ENCODE peak calls at places on chromosomes 3 and 15, in ten cellular contexts. W, L, Y, T, A, O, I, J, R and U are unnamed samples.

GRCh38 chr15:72968531-72968922 is 83.7 kb upstream of the NEO1 start:
- DNase-seq in W (no peak), L (peak), Y (no peak), T (no peak), A (no peak), O (no peak), I (peak), J (no peak), R (no peak), U (peak)

GRCh38 chr15:70504305-70504951 is 258.9 kb downstream of the UACA start:
- DNase-seq in W (no peak), L (peak), Y (no peak), T (no peak), A (peak), O (peak), I (peak), J (no peak), R (peak), U (no peak)

GRCh38 chr3:107545680-107546120 is 22.9 kb downstream of the BBX start:
- DNase-seq in W (no peak), L (no peak), Y (no peak), T (no peak), A (no peak), O (no peak), I (no peak), J (no peak), R (no peak), U (no peak)

GRCh38 chr15:77386626-77387025 is 33.3 kb downstream of the PEAK1 start:
- DNase-seq in W (no peak), L (no peak), Y (no peak), T (no peak), A (no peak), O (no peak), I (no peak), J (no peak), R (no peak), U (no peak)

GRCh38 chr3:61371123-61371522 is 119.9 kb upstream of the FHIT start:
- DNase-seq in W (no peak), L (peak), Y (peak), T (no peak), A (no peak), O (peak), I (no peak), J (no peak), R (no peak), U (no peak)

GRCh38 chr15:57784081-57784488 is 77.6 kb downstream of the POLR2M start:
- DNase-seq in W (peak), L (peak), Y (no peak), T (no peak), A (no peak), O (no peak), I (peak), J (no peak), R (no peak), U (no peak)

GRCh38 chr15:40044717-40045571 is 6.0 kb upstream of the SRP14 start:
- DNase-seq in W (no peak), L (peak), Y (peak), T (peak), A (peak), O (peak), I (peak), J (peak), R (peak), U (peak)

GRCh38 chr15:84715442-84716035 is 400 bp downstream of the SEC11A start:
- DNase-seq in W (no peak), L (peak), Y (peak), T (no peak), A (no peak), O (peak), I (no peak), J (no peak), R (no peak), U (peak)

GRCh38 chr3:18883553-18883952 is 264.8 kb upstream of the KCNH8 start:
- DNase-seq in W (no peak), L (no peak), Y (no peak), T (no peak), A (no peak), O (no peak), I (no peak), J (no peak), R (no peak), U (no peak)

GRCh38 chr3:127811717-127812116 is 10.6 kb downstream of the MGLL start:
- DNase-seq in W (no peak), L (no peak), Y (no peak), T (no peak), A (no peak), O (no peak), I (no peak), J (no peak), R (no peak), U (no peak)

GRCh38 chr3:9915252-9916141 is 1.4 kb upstream of the IL17RC start:
- DNase-seq in W (no peak), L (peak), Y (peak), T (no peak), A (peak), O (peak), I (peak), J (peak), R (peak), U (no peak)